ENCODE peak calls at places on chromosome 19, in six cellular contexts. S is tibial nerve, B is body of pancreas, C is gastrocnemius medialis, M is breast epithelium, R is GM23338. U is an unnamed sample.

GRCh38 chr19:32416749-32417469 is 11.3 kb downstream of the DPY19L3 start:
- DNase-seq in S (no peak), B (no peak), C (no peak), M (no peak), R (no peak), U (no peak)

GRCh38 chr19:6739884-6740588 is 556 bp downstream of the TRIP10 start:
- DNase-seq in S (no peak), B (peak; percentile 50), C (peak; percentile 80), M (no peak), R (peak; percentile 68), U (no peak)

GRCh38 chr19:18488403-18488723 is 33.5 kb downstream of the ELL start:
- DNase-seq in S (no peak), B (no peak), C (no peak), M (no peak), R (no peak), U (no peak)

GRCh38 chr19:9914315-9915207 is 21.8 kb downstream of the OLFM2 start:
- DNase-seq in S (peak; percentile 27), B (peak; percentile 81), C (peak; percentile 9), M (peak; percentile 67), R (peak; percentile 92), U (peak; percentile 75)

GRCh38 chr19:5990289-5990797 is 12.4 kb upstream of the RANBP3 start:
- DNase-seq in S (no peak), B (no peak), C (no peak), M (no peak), R (peak; percentile 79), U (no peak)

GRCh38 chr19:51546650-51547396 is 15.4 kb upstream of the SIGLEC6 start:
- DNase-seq in S (no peak), B (no peak), C (no peak), M (no peak), R (no peak), U (no peak)

GRCh38 chr19:45455707-45456499 is 11.9 kb upstream of the FOSB start:
- DNase-seq in S (peak; percentile 68), B (peak; percentile 98), C (peak; percentile 87), M (peak; percentile 95), R (peak; percentile 91), U (peak; percentile 97)

GRCh38 chr19:39080431-39080830 is 3.7 kb upstream of the ACP7 start:
- DNase-seq in S (no peak), B (no peak), C (no peak), M (no peak), R (no peak), U (no peak)

GRCh38 chr19:18895038-18895827 is 725 bp downstream of the CERS1 start:
- DNase-seq in S (peak; percentile 21), B (peak; percentile 48), C (peak; percentile 33), M (no peak), R (peak; percentile 79), U (no peak)

GRCh38 chr19:14413765-14414171 is 5.4 kb downstream of the DDX39A start:
- DNase-seq in S (no peak), B (no peak), C (no peak), M (no peak), R (no peak), U (no peak)

GRCh38 chr19:14525729-14526128 is 3.7 kb upstream of the TECR start:
- DNase-seq in S (no peak), B (no peak), C (no peak), M (no peak), R (no peak), U (no peak)

GRCh38 chr19:7595466-7596133 is at the start of gene CAMSAP3:
- DNase-seq in S (no peak), B (peak; percentile 61), C (no peak), M (no peak), R (peak; percentile 89), U (no peak)

GRCh38 chr19:45076029-45076850 is at the start of gene ZNF296:
- DNase-seq in S (peak; percentile 30), B (peak; percentile 84), C (peak; percentile 63), M (peak; percentile 83), R (peak; percentile 92), U (peak; percentile 90)

GRCh38 chr19:19514215-19514633 is 1.1 kb downstream of the TSSK6 start:
- DNase-seq in S (no peak), B (peak; percentile 46), C (peak; percentile 38), M (no peak), R (no peak), U (no peak)

GRCh38 chr19:36246006-36246391 is 31.1 kb downstream of the ZNF146 start:
- DNase-seq in S (no peak), B (no peak), C (no peak), M (no peak), R (no peak), U (peak; percentile 28)

GRCh38 chr19:30244533-30244932 is 127.7 kb upstream of the ZNF536 start:
- DNase-seq in S (no peak), B (no peak), C (no peak), M (no peak), R (peak; percentile 6), U (no peak)

GRCh38 chr19:7748756-7749155 is 1.4 kb upstream of the CD209 start:
- DNase-seq in S (no peak), B (peak; percentile 30), C (no peak), M (peak; percentile 25), R (peak; percentile 96), U (no peak)

GRCh38 chr19:45779231-45780145 is 2.8 kb downstream of the DMPK start:
- DNase-seq in S (peak; percentile 90), B (peak; percentile 96), C (no peak), M (peak; percentile 92), R (peak; percentile 97), U (peak; percentile 94)

GRCh38 chr19:38079926-38080380 is 144.1 kb downstream of the DPF1 start:
- DNase-seq in S (no peak), B (peak; percentile 50), C (no peak), M (no peak), R (peak; percentile 12), U (no peak)

GRCh38 chr19:14366529-14366928 is 14.7 kb upstream of the ADGRE5 start:
- DNase-seq in S (peak; percentile 64), B (peak; percentile 78), C (no peak), M (peak; percentile 78), R (peak; percentile 95), U (no peak)

GRCh38 chr19:10812902-10813404 is 23.1 kb downstream of the TMED1 start:
- DNase-seq in S (peak; percentile 38), B (peak; percentile 70), C (no peak), M (no peak), R (no peak), U (no peak)

GRCh38 chr19:47124937-47125668 is 5.5 kb upstream of the SAE1 start:
- DNase-seq in S (no peak), B (peak; percentile 57), C (no peak), M (no peak), R (peak; percentile 96), U (no peak)

GRCh38 chr19:47123406-47123805 is 7.2 kb upstream of the SAE1 start:
- DNase-seq in S (no peak), B (no peak), C (no peak), M (no peak), R (no peak), U (no peak)

GRCh38 chr19:47125669-47125938 is 5.0 kb upstream of the SAE1 start:
- DNase-seq in S (no peak), B (no peak), C (no peak), M (no peak), R (no peak), U (no peak)

GRCh38 chr19:47120461-47120860 is 6.9 kb upstream of the ZC3H4 start:
- DNase-seq in S (no peak), B (no peak), C (no peak), M (no peak), R (no peak), U (no peak)

GRCh38 chr19:47122359-47123335 is 8.0 kb upstream of the SAE1 start:
- DNase-seq in S (no peak), B (no peak), C (no peak), M (no peak), R (no peak), U (no peak)
- H3K27me3 ChIP-seq in S (no peaks in the 10 kb centered on the region), B (no peaks in the 10 kb centered on the region), C (no peaks in the 10 kb centered on the region), M (no peaks in the 10 kb centered on the region), R (no peaks in the 10 kb centered on the region), U (no peaks in the 10 kb centered on the region)

GRCh38 chr19:54440641-54441040 is 8.4 kb upstream of the LENG8 start:
- DNase-seq in S (no peak), B (peak; percentile 64), C (no peak), M (no peak), R (no peak), U (no peak)

GRCh38 chr19:54436031-54436523 is 12.9 kb upstream of the LENG8 start:
- DNase-seq in S (no peak), B (no peak), C (no peak), M (no peak), R (peak; percentile 55), U (no peak)

GRCh38 chr19:54436561-54437229 is 12.3 kb upstream of the LENG8 start:
- DNase-seq in S (no peak), B (no peak), C (no peak), M (no peak), R (peak; percentile 24), U (no peak)

GRCh38 chr19:54435551-54436016 is 13.4 kb upstream of the LENG8 start:
- DNase-seq in S (no peak), B (no peak), C (no peak), M (no peak), R (peak; percentile 61), U (no peak)

GRCh38 chr19:54439174-54439851 is 9.7 kb upstream of the LENG8 start:
- DNase-seq in S (peak; percentile 30), B (peak; percentile 95), C (no peak), M (peak; percentile 84), R (peak; percentile 93), U (no peak)
- TF ChIP-seq CTCF in S (peak; percentile 43), B (peak; percentile 88), C (no peak), M (no peak), R (peak; percentile 71), U (no peak)

GRCh38 chr19:35037716-35038622 is 3.6 kb upstream of the HPN start:
- DNase-seq in S (no peak), B (peak; percentile 43), C (peak; percentile 66), M (no peak), R (no peak), U (no peak)
- H3K4me1 ChIP-seq in S (peaks cover 55% of the 10 kb centered on the region), B (peaks cover 30% of the 10 kb centered on the region), C (peaks cover 78% of the 10 kb centered on the region), M (no peaks in the 10 kb centered on the region), R (peaks cover 29% of the 10 kb centered on the region), U (peaks cover 30% of the 10 kb centered on the region)

GRCh38 chr19:1758959-1759903 is 5.9 kb downstream of the ONECUT3 start:
- DNase-seq in S (no peak), B (no peak), C (no peak), M (no peak), R (no peak), U (no peak)

GRCh38 chr19:1761528-1762242 is 8.4 kb downstream of the ONECUT3 start:
- DNase-seq in S (no peak), B (no peak), C (no peak), M (no peak), R (no peak), U (no peak)

GRCh38 chr19:1757468-1758230 is 4.3 kb downstream of the ONECUT3 start:
- DNase-seq in S (no peak), B (no peak), C (no peak), M (no peak), R (no peak), U (no peak)

GRCh38 chr19:1758231-1758577 is 4.9 kb downstream of the ONECUT3 start:
- DNase-seq in S (no peak), B (no peak), C (no peak), M (no peak), R (no peak), U (no peak)

GRCh38 chr19:1760020-1760419 is 6.7 kb downstream of the ONECUT3 start:
- DNase-seq in S (no peak), B (no peak), C (no peak), M (no peak), R (no peak), U (no peak)
- H3K27me3 ChIP-seq in S (peaks cover 100% of the 10 kb centered on the region), B (peaks cover 61% of the 10 kb centered on the region), C (peaks cover 95% of the 10 kb centered on the region), M (peaks cover 97% of the 10 kb centered on the region), R (peaks cover 100% of the 10 kb centered on the region), U (peaks cover 100% of the 10 kb centered on the region)

U was measured in suprapubic skin.